ENCODE peak calls at places on chromosomes 13 and 19, in seven cellular contexts. C is HT-29; T is mucosa of gallbladder; A is activated naive CD4-positive, alpha-beta T cell treated with anti-CD3 and anti-CD28 coated beads, Interleukin-2, amount 50 U/mL, for 72 hours; B is coronary artery; S is activated CD4-positive, alpha-beta T cell treated with anti-CD3 and anti-CD28 coated beads for 1 hour; W is fibroblast of lung. L is an unnamed sample.

GRCh38 chr13:39767791-39768564 is 112.5 kb downstream of the COG6 start:
- DNase-seq in W (no peak), T (no peak), S (no peak), A (no peak), C (peak; percentile 55), B (no peak), L (no peak)

GRCh38 chr19:47860602-47861297 is 1.7 kb downstream of the TPRX2 start:
- DNase-seq in S (no peak), B (no peak), W (no peak), C (no peak), T (no peak), A (no peak), L (no peak)

GRCh38 chr13:72255908-72256307 is 388.9 kb upstream of the DACH1 start:
- DNase-seq in T (peak; percentile 19), B (no peak), W (peak; percentile 56), S (no peak), A (no peak), C (peak; percentile 78), L (no peak)

GRCh38 chr13:105735269-105735668 is 800.2 kb downstream of the EFNB2 start:
- DNase-seq in A (no peak), S (no peak), T (no peak), W (no peak), B (no peak), C (peak; percentile 48), L (no peak)

GRCh38 chr19:33946535-33947323 is 150.1 kb downstream of the KCTD15 start:
- DNase-seq in B (peak; percentile 58), T (no peak), S (no peak), C (no peak), W (no peak), A (no peak), L (no peak)

GRCh38 chr13:30857636-30858035 is 48.4 kb upstream of the MEDAG start:
- DNase-seq in A (no peak), T (no peak), C (no peak), W (peak; percentile 67), S (no peak), B (no peak), L (no peak)

GRCh38 chr13:113048766-113049165 is 56.8 kb upstream of the F7 start:
- DNase-seq in C (no peak), T (no peak), S (no peak), W (no peak), B (no peak), A (no peak), L (no peak)

GRCh38 chr13:73290844-73291243 is 232.0 kb downstream of the KLF5 start:
- DNase-seq in S (no peak), W (no peak), B (no peak), T (no peak), C (peak; percentile 36), A (no peak), L (no peak)

GRCh38 chr13:42027286-42027685 is 21.2 kb upstream of the DGKH start:
- DNase-seq in B (no peak), T (no peak), C (peak; percentile 70), A (no peak), W (no peak), S (no peak), L (no peak)

GRCh38 chr13:34011552-34012085 is 193.7 kb downstream of the RFC3 start:
- DNase-seq in S (no peak), B (no peak), T (no peak), A (no peak), C (peak; percentile 80), W (no peak), L (no peak)

GRCh38 chr13:77876176-77876575 is 42.5 kb downstream of the EDNRB start:
- DNase-seq in W (peak; percentile 22), S (no peak), B (no peak), C (no peak), T (no peak), A (no peak), L (no peak)

GRCh38 chr19:28437390-28438346 is 775.3 kb downstream of the UQCRFS1 start:
- DNase-seq in B (peak; percentile 35), S (no peak), W (no peak), C (no peak), A (no peak), T (no peak), L (no peak)

GRCh38 chr13:73803997-73804396 is 330.2 kb downstream of the KLF12 start:
- DNase-seq in W (peak; percentile 66), C (peak; percentile 10), T (no peak), S (no peak), A (no peak), B (no peak), L (no peak)

GRCh38 chr13:44188257-44188656 is 185.4 kb upstream of the SERP2 start:
- DNase-seq in A (no peak), B (no peak), S (no peak), T (no peak), C (no peak), W (peak; percentile 74), L (no peak)

GRCh38 chr19:4976412-4977298 is 7.7 kb downstream of the KDM4B start:
- DNase-seq in C (no peak), A (no peak), B (peak; percentile 83), W (peak; percentile 93), S (no peak), T (peak; percentile 82), L (no peak)

GRCh38 chr19:50333737-50334617 is 4.8 kb upstream of the KCNC3 start:
- DNase-seq in W (no peak), B (no peak), A (peak; percentile 90), C (no peak), T (peak; percentile 81), S (peak; percentile 80), L (no peak)

GRCh38 chr13:51804295-51805172 is 571 bp upstream of the DHRS12 start:
- DNase-seq in S (no peak), A (no peak), T (no peak), W (no peak), C (no peak), B (no peak), L (no peak)

L was measured in GM12878.